ENCODE peak calls at places on chromosomes 2 and 18, in six cellular contexts. One of them, this sample, is unnamed.

GRCh38 chr2:203077458-203077857 is 62.8 kb downstream of the NBEAL1 start:
- DNase-seq in body of pancreas: no peak
- DNase-seq in cardiac fibroblast: peak; percentile 59
- DNase-seq in fibroblast of pulmonary artery: peak; percentile 54
- DNase-seq in uterus: no peak
- DNase-seq in PC-3: peak; percentile 18
- DNase-seq in this sample: no peak

GRCh38 chr2:211144078-211144477 is 587.7 kb downstream of the CPS1 start:
- DNase-seq in cardiac fibroblast: peak; percentile 81
- DNase-seq in body of pancreas: no peak
- DNase-seq in fibroblast of pulmonary artery: peak; percentile 87
- DNase-seq in PC-3: peak; percentile 84
- DNase-seq in uterus: no peak
- DNase-seq in this sample: no peak

GRCh38 chr2:75200140-75200985 is 1.0 kb upstream of the TACR1 start:
- DNase-seq in body of pancreas: peak; percentile 74
- DNase-seq in cardiac fibroblast: peak; percentile 44
- DNase-seq in PC-3: peak; percentile 52
- DNase-seq in fibroblast of pulmonary artery: peak; percentile 33
- DNase-seq in uterus: peak; percentile 18
- DNase-seq in this sample: peak; percentile 77

GRCh38 chr18:50654658-50655550 is 95.0 kb downstream of the MAPK4 start:
- DNase-seq in PC-3: no peak
- DNase-seq in body of pancreas: no peak
- DNase-seq in cardiac fibroblast: no peak
- DNase-seq in fibroblast of pulmonary artery: no peak
- DNase-seq in uterus: no peak
- DNase-seq in this sample: no peak

GRCh38 chr18:24208270-24209035 is 69.6 kb downstream of the CABYR start:
- DNase-seq in PC-3: no peak
- DNase-seq in fibroblast of pulmonary artery: peak; percentile 45
- DNase-seq in cardiac fibroblast: peak; percentile 17
- DNase-seq in uterus: no peak
- DNase-seq in body of pancreas: no peak
- DNase-seq in this sample: no peak

GRCh38 chr2:228731517-228731916 is 539.6 kb downstream of the PID1 start:
- DNase-seq in PC-3: peak; percentile 70
- DNase-seq in cardiac fibroblast: peak; percentile 87
- DNase-seq in uterus: no peak
- DNase-seq in body of pancreas: no peak
- DNase-seq in fibroblast of pulmonary artery: peak; percentile 83
- DNase-seq in this sample: peak; percentile 33

GRCh38 chr2:29715655-29716054 is 205.7 kb downstream of the ALK start:
- DNase-seq in cardiac fibroblast: no peak
- DNase-seq in fibroblast of pulmonary artery: no peak
- DNase-seq in body of pancreas: no peak
- DNase-seq in uterus: no peak
- DNase-seq in PC-3: no peak
- DNase-seq in this sample: no peak

GRCh38 chr2:191215666-191216065 is 29.5 kb upstream of the MYO1B start:
- DNase-seq in body of pancreas: no peak
- DNase-seq in PC-3: peak; percentile 25
- DNase-seq in uterus: no peak
- DNase-seq in fibroblast of pulmonary artery: no peak
- DNase-seq in cardiac fibroblast: no peak
- DNase-seq in this sample: no peak

GRCh38 chr2:3652896-3653625 is 4.9 kb upstream of the ALLC start:
- DNase-seq in uterus: no peak
- DNase-seq in body of pancreas: no peak
- DNase-seq in cardiac fibroblast: no peak
- DNase-seq in fibroblast of pulmonary artery: no peak
- DNase-seq in PC-3: no peak
- DNase-seq in this sample: no peak

GRCh38 chr18:572499-573289 is 7.5 kb upstream of the CETN1 start:
- DNase-seq in PC-3: no peak
- DNase-seq in fibroblast of pulmonary artery: no peak
- DNase-seq in body of pancreas: no peak
- DNase-seq in uterus: no peak
- DNase-seq in cardiac fibroblast: no peak
- DNase-seq in this sample: no peak

GRCh38 chr18:75111673-75112485 is 97.1 kb downstream of the PTGR3 start:
- DNase-seq in fibroblast of pulmonary artery: no peak
- DNase-seq in cardiac fibroblast: no peak
- DNase-seq in uterus: no peak
- DNase-seq in PC-3: peak; percentile 45
- DNase-seq in body of pancreas: no peak
- DNase-seq in this sample: no peak

GRCh38 chr2:230067990-230068657 is 600 bp downstream of the SLC16A14 start:
- DNase-seq in cardiac fibroblast: peak; percentile 18
- DNase-seq in PC-3: peak; percentile 52
- DNase-seq in body of pancreas: peak; percentile 41
- DNase-seq in fibroblast of pulmonary artery: peak; percentile 19
- DNase-seq in uterus: peak; percentile 40
- DNase-seq in this sample: peak; percentile 69

GRCh38 chr2:150264442-150264841 is 223.0 kb downstream of the RND3 start:
- DNase-seq in uterus: no peak
- DNase-seq in body of pancreas: no peak
- DNase-seq in PC-3: no peak
- DNase-seq in cardiac fibroblast: no peak
- DNase-seq in fibroblast of pulmonary artery: no peak
- DNase-seq in this sample: no peak

GRCh38 chr2:23658466-23658942 is 268.4 kb downstream of the ATAD2B start:
- DNase-seq in uterus: no peak
- DNase-seq in PC-3: no peak
- DNase-seq in body of pancreas: no peak
- DNase-seq in cardiac fibroblast: peak; percentile 26
- DNase-seq in fibroblast of pulmonary artery: peak; percentile 16
- DNase-seq in this sample: no peak

GRCh38 chr2:226790006-226790405 is 9.6 kb downstream of the IRS1 start:
- DNase-seq in fibroblast of pulmonary artery: peak; percentile 18
- DNase-seq in uterus: no peak
- DNase-seq in cardiac fibroblast: peak; percentile 51
- DNase-seq in body of pancreas: no peak
- DNase-seq in PC-3: no peak
- DNase-seq in this sample: no peak

GRCh38 chr2:200252661-200253067 is 53.8 kb upstream of the SPATS2L start:
- DNase-seq in fibroblast of pulmonary artery: peak; percentile 70
- DNase-seq in PC-3: peak; percentile 29
- DNase-seq in uterus: no peak
- DNase-seq in body of pancreas: peak; percentile 57
- DNase-seq in cardiac fibroblast: peak; percentile 73
- DNase-seq in this sample: peak; percentile 32

GRCh38 chr2:99602475-99602874 is 112.7 kb upstream of the REV1 start:
- DNase-seq in uterus: no peak
- DNase-seq in cardiac fibroblast: peak; percentile 10
- DNase-seq in fibroblast of pulmonary artery: peak; percentile 11
- DNase-seq in PC-3: peak; percentile 14
- DNase-seq in body of pancreas: no peak
- DNase-seq in this sample: no peak

GRCh38 chr2:238102865-238103264 is 2.7 kb downstream of the ESPNL start:
- DNase-seq in PC-3: no peak
- DNase-seq in body of pancreas: peak; percentile 3
- DNase-seq in cardiac fibroblast: no peak
- DNase-seq in fibroblast of pulmonary artery: no peak
- DNase-seq in uterus: no peak
- DNase-seq in this sample: no peak

GRCh38 chr2:218860950-218861381 is 1.4 kb downstream of the WNT6 start:
- DNase-seq in PC-3: no peak
- DNase-seq in body of pancreas: no peak
- DNase-seq in cardiac fibroblast: peak; percentile 70
- DNase-seq in fibroblast of pulmonary artery: peak; percentile 60
- DNase-seq in uterus: peak; percentile 73
- DNase-seq in this sample: peak; percentile 56

DNA sequence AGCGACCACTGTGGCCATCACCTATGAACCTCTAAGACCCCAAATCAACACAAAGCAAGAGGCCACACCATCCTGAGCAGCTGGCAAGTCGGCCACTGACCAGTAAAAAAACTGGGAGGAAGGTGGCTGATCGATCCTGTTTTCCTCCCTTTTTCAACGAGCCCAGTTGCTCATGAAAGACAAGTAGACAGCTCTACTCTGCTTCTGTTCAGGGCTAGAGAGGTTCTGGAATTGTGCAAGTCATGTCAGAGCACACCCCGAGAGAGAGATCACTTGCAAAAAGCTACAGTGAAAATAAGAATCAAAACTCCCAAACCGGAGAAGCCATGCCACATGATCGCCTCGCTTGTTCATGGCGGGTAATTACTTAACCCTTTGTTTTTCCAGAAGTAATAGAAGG is 34.6 kb downstream of the ZNF516 start:
- DNase-seq in body of pancreas: no peak
- DNase-seq in fibroblast of pulmonary artery: no peak
- DNase-seq in uterus: no peak
- DNase-seq in cardiac fibroblast: peak; percentile 44
- DNase-seq in PC-3: no peak
- DNase-seq in this sample: no peak
- H3K4me3 ChIP-seq in body of pancreas: no peak overlapping the region
- H3K4me3 ChIP-seq in fibroblast of pulmonary artery: no peak overlapping the region
- H3K4me3 ChIP-seq in uterus: no peak overlapping the region
- H3K4me3 ChIP-seq in cardiac fibroblast: no peak overlapping the region
- H3K4me3 ChIP-seq in PC-3: no peak overlapping the region
- H3K4me3 ChIP-seq in this sample: no peak overlapping the region

DNA sequence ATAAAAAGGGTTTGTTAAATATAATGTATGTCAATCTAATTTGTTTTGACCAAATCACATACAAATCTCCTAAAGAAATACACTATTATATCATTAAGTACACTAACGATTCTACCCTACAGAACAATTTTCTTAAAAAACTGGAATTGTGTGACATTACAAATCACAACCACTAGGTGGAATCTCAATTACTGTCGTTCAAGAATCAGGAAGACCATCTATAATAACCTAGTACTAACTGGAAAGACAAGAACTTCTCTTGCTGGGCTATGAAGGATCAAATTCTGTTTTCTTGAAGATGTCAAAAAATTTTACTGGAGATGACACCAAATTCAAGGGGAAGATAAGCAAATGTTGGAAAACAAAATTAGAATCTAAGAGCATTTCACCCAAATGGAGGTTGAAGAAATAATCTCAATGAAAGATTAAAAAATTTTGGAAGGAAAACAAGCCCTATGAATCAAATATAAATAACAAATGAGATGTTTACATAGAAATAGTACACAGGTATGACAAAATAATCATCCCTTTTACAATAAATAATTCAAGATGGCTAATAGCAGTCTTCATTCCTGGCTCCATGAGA is 110.9 kb downstream of the STK39 start:
- DNase-seq in PC-3: peak; percentile 80
- DNase-seq in fibroblast of pulmonary artery: peak; percentile 70
- DNase-seq in uterus: no peak
- DNase-seq in cardiac fibroblast: peak; percentile 67
- DNase-seq in body of pancreas: no peak
- DNase-seq in this sample: no peak
- TF ChIP-seq CTCF in PC-3: peak; percentile 74
- TF ChIP-seq CTCF in fibroblast of pulmonary artery: peak; percentile 57
- TF ChIP-seq CTCF in uterus: peak; percentile 26
- TF ChIP-seq CTCF in cardiac fibroblast: peak; percentile 47
- TF ChIP-seq CTCF in body of pancreas: peak; percentile 25
- TF ChIP-seq CTCF in this sample: peak; percentile 29

GRCh38 chr2:134700730-134701129 is 18.1 kb downstream of the TMEM163 start:
- DNase-seq in uterus: no peak
- DNase-seq in fibroblast of pulmonary artery: no peak
- DNase-seq in body of pancreas: no peak
- DNase-seq in cardiac fibroblast: no peak
- DNase-seq in PC-3: no peak
- DNase-seq in this sample: no peak

GRCh38 chr2:134706587-134707329 is 12.0 kb downstream of the TMEM163 start:
- DNase-seq in cardiac fibroblast: no peak
- DNase-seq in uterus: no peak
- DNase-seq in PC-3: peak; percentile 55
- DNase-seq in fibroblast of pulmonary artery: no peak
- DNase-seq in body of pancreas: no peak
- DNase-seq in this sample: no peak

GRCh38 chr2:134705861-134706586 is 12.8 kb downstream of the TMEM163 start:
- DNase-seq in cardiac fibroblast: no peak
- DNase-seq in body of pancreas: no peak
- DNase-seq in fibroblast of pulmonary artery: no peak
- DNase-seq in PC-3: no peak
- DNase-seq in uterus: no peak
- DNase-seq in this sample: no peak

GRCh38 chr2:134707330-134707676 is 11.5 kb downstream of the TMEM163 start:
- DNase-seq in body of pancreas: no peak
- DNase-seq in cardiac fibroblast: no peak
- DNase-seq in PC-3: no peak
- DNase-seq in uterus: no peak
- DNase-seq in fibroblast of pulmonary artery: no peak
- DNase-seq in this sample: no peak

GRCh38 chr2:134704173-134704572 is 14.6 kb downstream of the TMEM163 start:
- DNase-seq in PC-3: no peak
- DNase-seq in fibroblast of pulmonary artery: no peak
- DNase-seq in body of pancreas: peak; percentile 43
- DNase-seq in uterus: no peak
- DNase-seq in cardiac fibroblast: no peak
- DNase-seq in this sample: no peak
- H3K4me3 ChIP-seq in PC-3: no peak overlapping the region
- H3K4me3 ChIP-seq in fibroblast of pulmonary artery: no peak overlapping the region
- H3K4me3 ChIP-seq in body of pancreas: no peak overlapping the region
- H3K4me3 ChIP-seq in uterus: no peak overlapping the region
- H3K4me3 ChIP-seq in cardiac fibroblast: no peak overlapping the region
- H3K4me3 ChIP-seq in this sample: no peak overlapping the region

GRCh38 chr18:21704603-21705364 is at the start of gene ABHD3:
- DNase-seq in fibroblast of pulmonary artery: peak; percentile 89
- DNase-seq in cardiac fibroblast: peak; percentile 93
- DNase-seq in PC-3: peak; percentile 93
- DNase-seq in uterus: peak; percentile 90
- DNase-seq in body of pancreas: peak; percentile 94
- DNase-seq in this sample: peak; percentile 92
- TF ChIP-seq CTCF in fibroblast of pulmonary artery: peak; percentile 28
- TF ChIP-seq CTCF in cardiac fibroblast: peak; percentile 51
- TF ChIP-seq CTCF in PC-3: no peak
- TF ChIP-seq CTCF in uterus: peak; percentile 60
- TF ChIP-seq CTCF in body of pancreas: peak; percentile 38
- TF ChIP-seq CTCF in this sample: peak; percentile 69

GRCh38 chr2:119155633-119156032 is 2.9 kb downstream of the C1QL2 start:
- DNase-seq in PC-3: no peak
- DNase-seq in body of pancreas: no peak
- DNase-seq in uterus: no peak
- DNase-seq in cardiac fibroblast: no peak
- DNase-seq in fibroblast of pulmonary artery: no peak
- DNase-seq in this sample: no peak

GRCh38 chr2:119156105-119156890 is 2.3 kb downstream of the C1QL2 start:
- DNase-seq in uterus: no peak
- DNase-seq in PC-3: no peak
- DNase-seq in body of pancreas: no peak
- DNase-seq in fibroblast of pulmonary artery: no peak
- DNase-seq in cardiac fibroblast: no peak
- DNase-seq in this sample: no peak

GRCh38 chr2:119158563-119159347 is at the start of gene C1QL2:
- DNase-seq in PC-3: no peak
- DNase-seq in body of pancreas: no peak
- DNase-seq in fibroblast of pulmonary artery: no peak
- DNase-seq in uterus: no peak
- DNase-seq in cardiac fibroblast: no peak
- DNase-seq in this sample: no peak

GRCh38 chr2:119157850-119158511 is 570 bp downstream of the C1QL2 start:
- DNase-seq in PC-3: no peak
- DNase-seq in fibroblast of pulmonary artery: no peak
- DNase-seq in cardiac fibroblast: no peak
- DNase-seq in uterus: no peak
- DNase-seq in body of pancreas: no peak
- DNase-seq in this sample: no peak

GRCh38 chr2:119156891-119157773 is 1.4 kb downstream of the C1QL2 start:
- DNase-seq in body of pancreas: no peak
- DNase-seq in cardiac fibroblast: no peak
- DNase-seq in uterus: no peak
- DNase-seq in fibroblast of pulmonary artery: no peak
- DNase-seq in PC-3: no peak
- DNase-seq in this sample: no peak
- H3K4me3 ChIP-seq in body of pancreas: no peak overlapping the region
- H3K4me3 ChIP-seq in cardiac fibroblast: no peak overlapping the region
- H3K4me3 ChIP-seq in uterus: no peak overlapping the region
- H3K4me3 ChIP-seq in fibroblast of pulmonary artery: no peak overlapping the region
- H3K4me3 ChIP-seq in PC-3: no peak overlapping the region
- H3K4me3 ChIP-seq in this sample: no peak overlapping the region

GRCh38 chr2:113700186-113700841 is 56.1 kb downstream of the SLC35F5 start:
- DNase-seq in cardiac fibroblast: peak; percentile 44
- DNase-seq in fibroblast of pulmonary artery: peak; percentile 12
- DNase-seq in body of pancreas: no peak
- DNase-seq in uterus: no peak
- DNase-seq in PC-3: no peak
- DNase-seq in this sample: no peak
- TF ChIP-seq CTCF in cardiac fibroblast: peak; percentile 40
- TF ChIP-seq CTCF in fibroblast of pulmonary artery: no peak
- TF ChIP-seq CTCF in body of pancreas: no peak
- TF ChIP-seq CTCF in uterus: no peak
- TF ChIP-seq CTCF in PC-3: no peak
- TF ChIP-seq CTCF in this sample: peak; percentile 6

This sample was measured in tibial artery.